ENCODE peak calls at places on chromosomes 12 and 14, in four cellular contexts. T is HL-60, G is K562, D is GM12878. Q is an unnamed sample.

GRCh38 chr12:107379852-107380567 is 286.7 kb upstream of the CRY1 start:
- DNase-seq in T (no peak), G (no peak), D (no peak), Q (no peak)

GRCh38 chr12:119682635-119683340 is 14.9 kb downstream of the PRKAB1 start:
- DNase-seq in T (no peak), G (no peak), D (peak), Q (no peak)

GRCh38 chr12:65294863-65295262 is 16.4 kb downstream of the MSRB3 start:
- DNase-seq in T (no peak), G (no peak), D (no peak), Q (no peak)

GRCh38 chr12:116813271-116814041 is 67.8 kb downstream of the HRK start:
- DNase-seq in T (no peak), G (no peak), D (no peak), Q (no peak)

GRCh38 chr14:21066882-21067502 is 3.1 kb upstream of the ARHGEF40 start:
- DNase-seq in T (no peak), G (no peak), D (no peak), Q (no peak)

GRCh38 chr14:103699901-103700752 is 15.1 kb downstream of the XRCC3 start:
- DNase-seq in T (no peak), G (no peak), D (no peak), Q (no peak)

GRCh38 chr14:91609183-91609582 is 99.1 kb upstream of the PPP4R3A start:
- DNase-seq in T (no peak), G (no peak), D (no peak), Q (no peak)

GRCh38 chr14:53950031-53950793 is 6.4 kb downstream of the BMP4 start:
- DNase-seq in T (no peak), G (no peak), D (no peak), Q (no peak)

GRCh38 chr14:34043627-34044372 is 92.9 kb upstream of the EGLN3 start:
- DNase-seq in T (no peak), G (peak), D (peak), Q (no peak)

GRCh38 chr12:132318135-132318534 is 11.3 kb downstream of the GALNT9 start:
- DNase-seq in T (no peak), G (no peak), D (no peak), Q (no peak)

GRCh38 chr12:46472893-46473633 is 100.5 kb upstream of the SLC38A2 start:
- DNase-seq in T (no peak), G (no peak), D (no peak), Q (no peak)

GRCh38 chr14:62616668-62617067 is 428.6 kb downstream of the KCNH5 start:
- DNase-seq in T (no peak), G (no peak), D (no peak), Q (no peak)

GRCh38 chr14:91714805-91715204 is 17.1 kb downstream of the CATSPERB start:
- DNase-seq in T (no peak), G (no peak), D (no peak), Q (no peak)

GRCh38 chr14:20302042-20302761 is 3.5 kb downstream of the TTC5 start:
- DNase-seq in T (no peak), G (no peak), D (no peak), Q (no peak)

GRCh38 chr12:12872139-12872933 is 19.0 kb upstream of the GPRC5A start:
- DNase-seq in T (no peak), G (no peak), D (no peak), Q (no peak)

GRCh38 chr12:116263844-116264243 is 13.6 kb downstream of the MED13L start:
- DNase-seq in T (no peak), G (no peak), D (no peak), Q (no peak)

GRCh38 chr14:69151458-69152180 is 1.3 kb downstream of the DCAF5 start:
- DNase-seq in T (peak), G (peak), D (no peak), Q (peak)

GRCh38 chr14:76867536-76868452 is 41.6 kb downstream of the LRRC74A start:
- DNase-seq in T (peak), G (no peak), D (no peak), Q (no peak)

GRCh38 chr12:17975763-17976162 is 114.2 kb downstream of the RERGL start:
- DNase-seq in T (no peak), G (no peak), D (no peak), Q (no peak)
- TF ChIP-seq SPI1 in T (no peak), G (no peak), D (no peak), Q (no peak)

DNA sequence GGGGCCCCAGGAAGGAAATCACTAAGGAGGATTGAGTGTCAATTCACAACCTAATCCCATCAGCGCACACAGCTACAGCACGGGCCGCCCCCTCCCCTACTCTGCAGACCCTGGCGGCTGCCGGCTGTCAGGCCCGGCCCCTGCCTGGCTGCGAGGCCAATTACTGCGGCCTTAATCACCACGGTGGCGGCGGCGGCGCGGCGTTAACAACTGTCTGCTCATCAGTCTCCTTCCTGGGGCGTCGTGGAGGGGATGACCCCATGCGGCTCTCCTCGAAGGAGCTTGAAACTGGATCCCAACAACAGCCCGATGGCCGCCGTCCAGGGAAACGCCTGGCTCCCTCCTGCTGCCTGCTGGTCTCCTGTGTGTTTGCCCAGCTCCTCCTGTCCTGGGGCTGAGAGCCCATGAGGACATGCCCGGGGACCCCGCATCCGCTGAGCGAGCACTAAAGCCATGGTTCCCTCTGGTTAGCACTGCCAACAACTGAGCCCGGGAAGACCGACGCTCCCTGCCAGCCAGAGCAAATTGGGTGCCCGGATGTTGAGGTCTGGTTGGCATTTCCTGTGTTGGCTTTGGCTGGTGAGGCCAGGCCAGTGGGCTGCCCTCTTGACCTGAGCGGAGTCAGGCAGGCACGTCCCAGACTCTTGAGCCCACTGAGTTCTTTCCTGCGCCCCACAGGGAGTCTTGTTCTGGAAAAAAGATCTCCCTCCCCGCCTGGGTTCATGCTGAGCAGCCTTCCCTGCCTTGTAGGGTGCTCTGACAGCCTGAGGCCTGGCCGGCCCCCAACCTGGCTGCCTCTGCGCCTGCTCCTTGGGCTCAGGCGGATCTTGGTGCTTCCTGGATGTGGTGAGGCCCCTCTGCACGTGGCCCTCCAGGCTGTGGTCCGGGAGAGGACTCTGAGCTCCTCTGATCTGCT is 21.7 kb upstream of the EIF2B2 start:
- DNase-seq in T (no peak), G (no peak), D (no peak), Q (no peak)
- TF ChIP-seq SPI1 in T (no peak), G (no peak), D (no peak), Q (no peak)

DNA sequence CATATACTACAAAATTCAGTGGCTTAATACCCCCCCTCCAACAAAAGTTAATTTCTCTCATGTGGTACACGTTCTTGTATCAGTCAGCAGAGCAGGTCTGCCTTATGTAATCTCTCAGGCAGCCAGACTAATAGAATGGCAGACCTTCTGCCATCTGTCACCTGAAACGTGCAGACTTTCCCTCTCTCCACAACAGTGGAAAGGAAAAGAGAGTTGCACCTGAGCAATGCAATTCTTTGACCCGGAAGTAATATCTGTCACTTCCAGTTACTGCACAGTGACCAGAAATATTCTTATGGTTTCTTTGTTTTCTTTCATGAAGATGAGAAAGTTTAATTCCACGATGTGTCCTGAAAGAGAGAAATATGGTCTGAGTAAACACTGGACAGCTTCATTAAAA is 14.4 kb downstream of the KERA start:
- DNase-seq in T (no peak), G (no peak), D (no peak), Q (no peak)
- TF ChIP-seq SPI1 in T (no peak), G (no peak), D (no peak), Q (no peak)

GRCh38 chr12:111412830-111413441 is 7.2 kb downstream of the SH2B3 start:
- DNase-seq in T (no peak), G (no peak), D (no peak), Q (no peak)
- TF ChIP-seq SPI1 in T (no peak), G (no peak), D (no peak), Q (no peak)

GRCh38 chr14:79090781-79091180 is 920.6 kb downstream of the NRXN3 start:
- DNase-seq in T (no peak), G (no peak), D (no peak), Q (no peak)
- TF ChIP-seq SPI1 in T (no peak), G (no peak), D (no peak), Q (no peak)

GRCh38 chr14:32203928-32204357 is 874 bp upstream of the RNU6-8 start:
- DNase-seq in T (no peak), G (no peak), D (no peak), Q (no peak)

GRCh38 chr14:32206552-32206951 is 3.5 kb upstream of the RNU6-8 start:
- DNase-seq in T (no peak), G (no peak), D (no peak), Q (no peak)

GRCh38 chr14:32208490-32208889 is 5.4 kb upstream of the RNU6-8 start:
- DNase-seq in T (no peak), G (no peak), D (no peak), Q (no peak)

GRCh38 chr14:32205554-32205953 is 2.5 kb upstream of the RNU6-8 start:
- DNase-seq in T (no peak), G (no peak), D (no peak), Q (no peak)

DNA sequence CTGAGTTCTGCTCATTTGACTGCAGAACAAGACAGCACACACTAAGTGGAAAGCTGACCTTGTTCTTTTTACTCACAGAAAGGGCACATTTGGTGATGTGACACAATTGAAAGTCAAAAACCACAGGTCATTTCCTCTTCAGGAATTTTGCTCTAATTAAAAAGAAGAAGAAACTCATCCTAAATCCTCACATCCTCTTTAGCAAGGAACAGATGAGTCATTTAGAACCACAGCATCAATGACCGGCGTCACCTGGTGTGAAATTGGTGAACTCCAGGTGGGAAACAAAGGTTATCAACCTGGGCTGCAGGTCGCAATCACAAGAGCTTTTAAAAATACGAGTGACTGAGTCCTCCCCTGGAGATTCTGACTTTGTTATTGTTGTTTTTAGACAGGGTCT is 2.9 kb upstream of the RNU6-8 start:
- DNase-seq in T (no peak), G (no peak), D (peak), Q (no peak)
- TF ChIP-seq SPI1 in T (no peak), G (no peak), D (peak), Q (peak)

GRCh38 chr12:96876966-96877365 is 30.1 kb upstream of the NEDD1 start:
- DNase-seq in T (no peak), G (no peak), D (no peak), Q (no peak)
- TF ChIP-seq SPI1 in T (no peak), G (no peak), D (no peak), Q (no peak)

GRCh38 chr12:42560977-42561376 is 28.6 kb downstream of the PRICKLE1 start:
- DNase-seq in T (no peak), G (no peak), D (no peak), Q (no peak)

GRCh38 chr12:42568952-42569916 is 20.3 kb downstream of the PRICKLE1 start:
- DNase-seq in T (peak), G (no peak), D (peak), Q (no peak)

GRCh38 chr12:42564540-42564939 is 25.0 kb downstream of the PRICKLE1 start:
- DNase-seq in T (no peak), G (no peak), D (no peak), Q (no peak)

GRCh38 chr12:42565633-42566032 is 23.9 kb downstream of the PRICKLE1 start:
- DNase-seq in T (no peak), G (no peak), D (no peak), Q (no peak)

GRCh38 chr12:42565001-42565400 is 24.5 kb downstream of the PRICKLE1 start:
- DNase-seq in T (no peak), G (no peak), D (no peak), Q (no peak)
- TF ChIP-seq SPI1 in T (peak), G (no peak), D (no peak), Q (no peak)